ENCODE peak calls at places on chromosomes 3 and 15, in nine cellular contexts. B, S, J, W, U, F, E, P and Y are unnamed samples.

GRCh38 chr15:70023064-70023768 is 74.5 kb downstream of the TLE3 start:
- DNase-seq in P (no peak), F (no peak), U (peak; percentile 61), B (no peak), W (no peak), S (no peak), E (no peak), J (no peak), Y (no peak)

GRCh38 chr3:153357436-153357835 is 195.4 kb downstream of the RAP2B start:
- DNase-seq in E (no peak), P (no peak), W (no peak), B (no peak), J (no peak), U (no peak), F (no peak), S (no peak), Y (no peak)

GRCh38 chr3:153094386-153094785 is 67.6 kb upstream of the RAP2B start:
- DNase-seq in P (no peak), U (no peak), F (no peak), B (no peak), W (no peak), E (no peak), J (no peak), S (no peak), Y (no peak)

GRCh38 chr3:72818915-72819314 is 29.3 kb downstream of the SHQ1 start:
- DNase-seq in S (no peak), U (no peak), F (no peak), B (no peak), J (no peak), E (no peak), P (no peak), W (no peak), Y (no peak)

GRCh38 chr15:70876011-70876410 is 16.2 kb downstream of the THAP10 start:
- DNase-seq in J (no peak), B (no peak), W (no peak), E (no peak), P (no peak), U (no peak), F (no peak), S (no peak), Y (no peak)

GRCh38 chr3:59631482-59631881 is 581.7 kb upstream of the CFAP20DC start:
- DNase-seq in P (no peak), F (no peak), U (no peak), J (no peak), S (no peak), E (no peak), W (no peak), B (no peak), Y (no peak)

GRCh38 chr3:50226888-50227389 is 9.1 kb upstream of the GNAI2 start:
- DNase-seq in W (peak; percentile 52), F (peak; percentile 28), S (no peak), U (no peak), P (peak; percentile 46), J (no peak), E (no peak), B (peak; percentile 59), Y (peak; percentile 54)

GRCh38 chr3:125622381-125622788 is 27.1 kb upstream of the OSBPL11 start:
- DNase-seq in P (peak; percentile 97), F (no peak), J (no peak), W (peak; percentile 94), E (no peak), B (peak; percentile 75), S (no peak), U (no peak), Y (no peak)

GRCh38 chr3:124347418-124347817 is 355.5 kb upstream of the ROPN1 start:
- DNase-seq in P (no peak), F (no peak), W (no peak), U (no peak), J (no peak), B (no peak), S (no peak), E (no peak), Y (no peak)

GRCh38 chr3:125149462-125149861 is 63.1 kb downstream of the SLC12A8 start:
- DNase-seq in E (no peak), W (no peak), B (no peak), F (no peak), S (no peak), J (no peak), U (no peak), P (no peak), Y (no peak)

GRCh38 chr3:197595470-197596185 is 39.9 kb upstream of the BDH1 start:
- DNase-seq in J (no peak), U (no peak), P (no peak), W (no peak), B (no peak), F (no peak), S (no peak), E (no peak), Y (no peak)

GRCh38 chr3:35899245-35899644 is 259.9 kb downstream of the ARPP21 start:
- DNase-seq in U (no peak), E (no peak), P (no peak), J (no peak), B (no peak), W (no peak), F (no peak), S (no peak), Y (no peak)

GRCh38 chr3:173411288-173412064 is 13.9 kb downstream of the NLGN1 start:
- DNase-seq in F (no peak), U (no peak), E (no peak), B (no peak), S (no peak), P (no peak), J (no peak), W (peak; percentile 46), Y (no peak)

GRCh38 chr15:73813071-73813470 is 59.9 kb upstream of the INSYN1 start:
- DNase-seq in E (no peak), J (no peak), W (no peak), S (no peak), B (no peak), F (no peak), U (no peak), P (no peak), Y (no peak)

GRCh38 chr15:63043391-63044076 is 987 bp downstream of the TPM1 start:
- DNase-seq in B (peak; percentile 62), J (peak; percentile 71), S (no peak), W (no peak), F (no peak), U (no peak), E (peak; percentile 17), P (peak; percentile 39), Y (peak; percentile 40)

GRCh38 chr3:183911087-183911486 is 26.4 kb upstream of the PARL start:
- DNase-seq in J (no peak), E (no peak), B (no peak), S (no peak), F (no peak), P (no peak), W (no peak), U (no peak), Y (no peak)

GRCh38 chr3:127459891-127460290 is 130.6 kb downstream of the TPRA1 start:
- DNase-seq in J (no peak), S (no peak), U (no peak), P (no peak), E (no peak), W (no peak), F (no peak), B (no peak), Y (no peak)

GRCh38 chr3:79154861-79155260 is 612.9 kb downstream of the ROBO1 start:
- DNase-seq in B (no peak), E (no peak), W (no peak), P (no peak), S (no peak), U (no peak), J (no peak), F (no peak), Y (no peak)
- TF ChIP-seq CTCF in B (no peak), E (no peak), W (no peak), P (no peak), S (no peak), U (no peak), J (no peak), F (no peak), Y (no peak)

DNA sequence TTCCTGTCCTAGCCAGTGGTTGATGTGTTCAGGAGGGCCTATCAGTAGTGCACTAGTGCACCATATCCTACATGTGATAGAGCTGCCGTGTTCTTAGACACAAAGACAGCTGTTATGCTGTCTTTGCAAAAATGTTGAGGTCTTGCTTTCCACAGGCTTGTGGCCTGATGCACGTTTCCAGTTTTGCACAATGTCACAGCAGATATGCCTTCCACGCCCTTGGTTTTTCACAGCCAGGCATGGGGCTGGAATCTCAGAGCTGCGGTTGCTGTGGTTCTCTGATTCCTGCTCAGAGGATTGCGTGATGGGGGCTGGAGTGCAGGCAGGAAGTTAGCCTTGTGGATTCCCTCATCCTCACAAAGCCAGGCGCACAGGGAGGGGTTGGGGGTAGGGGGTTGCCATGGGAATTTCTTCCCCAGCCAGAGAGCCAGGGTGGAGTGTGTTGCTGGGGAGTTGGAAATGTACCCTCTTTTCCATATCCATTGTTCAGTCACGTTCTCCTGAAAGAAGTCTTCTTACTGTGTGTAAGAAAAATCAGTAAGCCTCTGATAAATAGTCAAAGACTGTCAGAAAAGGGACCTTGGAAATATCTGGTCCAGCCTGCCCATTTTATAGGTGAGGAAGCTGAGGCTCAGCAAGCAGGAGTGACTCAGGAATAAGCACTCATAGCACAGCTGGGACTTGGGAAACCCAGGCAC is 79.4 kb downstream of the SMAD3 start:
- DNase-seq in E (no peak), U (no peak), F (peak; percentile 54), W (no peak), B (no peak), J (no peak), P (no peak), S (no peak), Y (no peak)
- TF ChIP-seq CTCF in E (no peak), U (no peak), F (no peak), W (no peak), B (no peak), J (no peak), P (no peak), S (no peak), Y (no peak)

GRCh38 chr3:81419196-81419595 is 342.2 kb downstream of the GBE1 start:
- DNase-seq in W (no peak), S (no peak), P (no peak), J (no peak), E (no peak), F (no peak), B (no peak), U (no peak), Y (no peak)
- TF ChIP-seq CTCF in W (no peak), S (peak; percentile 64), P (peak; percentile 33), J (no peak), E (peak; percentile 59), F (peak; percentile 13), B (peak; percentile 45), U (no peak), Y (no peak)

DNA sequence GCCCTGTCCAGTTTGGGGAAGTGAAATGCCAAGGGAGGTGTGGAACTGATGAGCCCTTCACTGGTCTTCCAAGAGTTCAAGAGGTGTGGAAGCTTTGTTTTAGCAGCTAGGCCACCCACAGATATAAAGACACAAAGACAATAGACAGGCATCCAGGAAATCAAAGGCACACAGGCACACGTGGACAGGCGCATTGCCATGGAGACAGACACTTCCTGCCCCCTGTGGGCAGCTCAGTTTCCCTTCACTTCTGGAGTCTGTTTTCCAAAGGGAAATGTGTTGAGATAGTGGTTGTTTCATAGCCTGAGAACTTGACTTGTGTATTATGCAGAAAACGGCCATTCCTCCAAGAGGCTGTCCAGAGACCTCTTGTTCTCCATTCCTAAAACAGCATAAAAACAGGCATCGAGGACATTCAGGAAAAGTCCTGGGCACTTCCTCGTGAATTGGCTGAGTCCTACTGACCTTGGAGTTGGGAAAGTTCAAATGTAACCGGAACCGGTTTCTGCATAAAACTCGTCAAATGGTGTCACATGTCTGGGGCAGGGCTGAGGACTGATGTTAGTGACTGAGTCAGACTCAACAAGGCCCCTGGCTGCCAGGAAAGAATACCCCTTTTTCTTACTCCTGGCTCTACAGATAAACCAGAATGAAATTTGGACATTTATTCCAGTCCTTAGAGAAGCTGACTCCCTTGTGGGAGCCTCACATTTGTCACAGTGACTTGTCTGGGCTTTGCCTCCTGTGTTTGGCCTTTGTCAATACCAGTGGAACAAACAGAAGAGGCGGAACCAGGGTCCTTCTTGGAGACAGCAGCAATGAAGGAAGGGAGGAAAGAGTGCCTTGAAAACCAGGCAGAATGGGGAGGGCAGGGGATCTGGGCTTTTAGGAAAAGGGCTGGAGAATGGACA is 1.3 kb downstream of the ALPK3 start:
- DNase-seq in S (no peak), P (peak; percentile 88), U (no peak), B (peak; percentile 62), W (no peak), J (no peak), E (no peak), F (peak; percentile 47), Y (no peak)
- TF ChIP-seq CTCF in S (no peak), P (peak; percentile 19), U (no peak), B (no peak), W (no peak), J (no peak), E (peak; percentile 26), F (no peak), Y (no peak)